ENCODE peak calls at places on chromosomes 3 and 15, in four cellular contexts. One of them, this sample, is unnamed.

GRCh38 chr3:186945255-186945823 is 15.0 kb downstream of the ST6GAL1 start:
- DNase-seq in lower lobe of right lung: peak; percentile 58
- DNase-seq in right cardiac atrium: no peak
- DNase-seq in PC-9: no peak
- DNase-seq in this sample: no peak

GRCh38 chr15:77722759-77723460 is 90.2 kb upstream of the LINGO1 start:
- DNase-seq in lower lobe of right lung: no peak
- DNase-seq in right cardiac atrium: no peak
- DNase-seq in PC-9: no peak
- DNase-seq in this sample: no peak

GRCh38 chr15:26974120-26974780 is 3.3 kb downstream of the GABRG3 start:
- DNase-seq in lower lobe of right lung: no peak
- DNase-seq in right cardiac atrium: no peak
- DNase-seq in PC-9: no peak
- DNase-seq in this sample: peak; percentile 12

GRCh38 chr3:157127831-157128767 is 31.8 kb downstream of the CCNL1 start:
- DNase-seq in lower lobe of right lung: peak; percentile 77
- DNase-seq in right cardiac atrium: peak; percentile 82
- DNase-seq in PC-9: peak; percentile 73
- DNase-seq in this sample: peak; percentile 81

GRCh38 chr3:190848891-190849290 is 13.6 kb downstream of the GMNC start:
- DNase-seq in lower lobe of right lung: no peak
- DNase-seq in right cardiac atrium: no peak
- DNase-seq in PC-9: no peak
- DNase-seq in this sample: no peak

GRCh38 chr3:24521306-24522154 is 26.9 kb upstream of the THRB start:
- DNase-seq in lower lobe of right lung: peak; percentile 74
- DNase-seq in right cardiac atrium: peak; percentile 87
- DNase-seq in PC-9: peak; percentile 51
- DNase-seq in this sample: no peak

GRCh38 chr3:46811615-46812236 is 51.5 kb downstream of the MYL3 start:
- DNase-seq in lower lobe of right lung: peak; percentile 49
- DNase-seq in right cardiac atrium: no peak
- DNase-seq in PC-9: peak; percentile 48
- DNase-seq in this sample: no peak

GRCh38 chr15:89383635-89384604 is 49.3 kb upstream of the POLG start:
- DNase-seq in lower lobe of right lung: no peak
- DNase-seq in right cardiac atrium: peak; percentile 74
- DNase-seq in PC-9: peak; percentile 81
- DNase-seq in this sample: no peak

GRCh38 chr3:116388867-116389385 is 56.4 kb downstream of the LSAMP start:
- DNase-seq in lower lobe of right lung: no peak
- DNase-seq in right cardiac atrium: no peak
- DNase-seq in PC-9: no peak
- DNase-seq in this sample: no peak

GRCh38 chr3:188282871-188283270 is 128.9 kb downstream of the LPP start:
- DNase-seq in lower lobe of right lung: no peak
- DNase-seq in right cardiac atrium: no peak
- DNase-seq in PC-9: no peak
- DNase-seq in this sample: no peak
- H3K27ac ChIP-seq in lower lobe of right lung: no peak overlapping the region
- H3K27ac ChIP-seq in right cardiac atrium: peak overlapping the region; percentile 61
- H3K27ac ChIP-seq in PC-9: no peak overlapping the region
- H3K27ac ChIP-seq in this sample: no peak overlapping the region

GRCh38 chr15:38050988-38051387 is 116.5 kb downstream of the TMCO5A start:
- DNase-seq in lower lobe of right lung: no peak
- DNase-seq in right cardiac atrium: no peak
- DNase-seq in PC-9: no peak
- DNase-seq in this sample: no peak
- H3K27ac ChIP-seq in lower lobe of right lung: no peak overlapping the region
- H3K27ac ChIP-seq in right cardiac atrium: no peak overlapping the region
- H3K27ac ChIP-seq in PC-9: no peak overlapping the region
- H3K27ac ChIP-seq in this sample: peak overlapping the region; percentile 77

GRCh38 chr3:18898911-18899310 is 249.4 kb upstream of the KCNH8 start:
- DNase-seq in lower lobe of right lung: no peak
- DNase-seq in right cardiac atrium: no peak
- DNase-seq in PC-9: no peak
- DNase-seq in this sample: no peak
- H3K27ac ChIP-seq in lower lobe of right lung: no peak overlapping the region
- H3K27ac ChIP-seq in right cardiac atrium: no peak overlapping the region
- H3K27ac ChIP-seq in PC-9: no peak overlapping the region
- H3K27ac ChIP-seq in this sample: no peak overlapping the region

DNA sequence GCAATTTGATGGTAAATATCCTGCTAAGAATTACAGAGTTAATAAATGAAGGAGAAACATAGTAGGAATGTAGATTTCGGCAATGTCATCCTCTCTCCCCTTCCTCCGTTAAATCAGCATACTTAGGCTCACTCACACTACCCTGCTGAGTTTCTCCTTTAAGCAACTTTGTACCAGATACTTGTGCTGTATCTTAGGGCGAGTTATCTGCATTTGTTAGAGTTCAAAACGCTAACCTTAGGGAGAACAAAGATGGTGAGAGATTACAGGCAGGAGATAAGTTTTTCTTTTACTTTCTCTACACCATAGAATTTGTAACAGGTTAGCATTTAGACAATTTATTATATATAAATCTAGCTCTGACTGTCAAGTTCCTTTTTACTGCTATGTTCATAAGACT is 22.0 kb downstream of the SUCNR1 start:
- DNase-seq in lower lobe of right lung: no peak
- DNase-seq in right cardiac atrium: no peak
- DNase-seq in PC-9: no peak
- DNase-seq in this sample: no peak
- H3K27ac ChIP-seq in lower lobe of right lung: no peak overlapping the region
- H3K27ac ChIP-seq in right cardiac atrium: no peak overlapping the region
- H3K27ac ChIP-seq in PC-9: no peak overlapping the region
- H3K27ac ChIP-seq in this sample: no peak overlapping the region

DNA sequence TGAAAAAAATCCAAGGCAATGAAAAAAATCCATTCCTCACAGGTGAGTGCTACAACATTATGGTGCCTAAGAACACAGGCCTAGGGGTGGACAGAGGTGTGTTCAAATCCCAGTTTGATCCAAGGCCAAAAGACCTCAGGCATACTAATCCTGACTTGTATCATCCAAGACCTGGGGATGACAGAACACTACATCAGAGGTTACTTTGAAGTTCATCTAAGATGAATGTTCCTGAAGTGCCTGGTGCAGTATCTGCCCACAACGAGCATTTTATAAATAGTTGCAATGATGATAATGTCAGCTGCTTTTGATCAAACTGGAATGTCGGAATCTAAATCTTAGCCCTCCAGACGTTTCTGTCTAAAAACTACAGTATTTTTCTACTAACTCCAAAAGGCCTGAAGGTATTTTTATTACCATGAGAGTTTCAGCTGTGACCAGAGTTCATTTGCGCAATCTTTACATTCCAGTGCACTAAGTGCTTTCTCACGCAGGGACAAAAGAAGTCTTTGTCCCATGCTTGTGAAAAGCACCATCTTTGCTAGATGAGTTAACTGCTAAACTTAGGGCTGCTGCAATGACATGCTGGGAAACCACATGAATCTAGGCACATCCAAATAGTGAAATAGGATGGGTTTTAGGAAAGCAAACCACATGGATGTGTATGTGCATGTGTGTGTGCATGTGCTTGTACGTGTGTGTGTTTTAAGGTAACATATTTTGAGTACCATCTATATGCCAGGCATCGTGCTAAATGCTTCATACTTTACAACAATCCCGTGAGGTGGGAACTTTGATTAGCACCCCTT is 18.1 kb downstream of the ANXA2 start:
- DNase-seq in lower lobe of right lung: no peak
- DNase-seq in right cardiac atrium: no peak
- DNase-seq in PC-9: peak; percentile 56
- DNase-seq in this sample: no peak
- H3K27ac ChIP-seq in lower lobe of right lung: peak overlapping the region; percentile 42
- H3K27ac ChIP-seq in right cardiac atrium: peak overlapping the region; percentile 87
- H3K27ac ChIP-seq in PC-9: peak overlapping the region; percentile 90
- H3K27ac ChIP-seq in this sample: peak overlapping the region; percentile 100

GRCh38 chr3:17553080-17553479 is 189.4 kb downstream of the TBC1D5 start:
- DNase-seq in lower lobe of right lung: no peak
- DNase-seq in right cardiac atrium: no peak
- DNase-seq in PC-9: no peak
- DNase-seq in this sample: no peak
- H3K27ac ChIP-seq in lower lobe of right lung: no peak overlapping the region
- H3K27ac ChIP-seq in right cardiac atrium: no peak overlapping the region
- H3K27ac ChIP-seq in PC-9: no peak overlapping the region
- H3K27ac ChIP-seq in this sample: no peak overlapping the region

DNA sequence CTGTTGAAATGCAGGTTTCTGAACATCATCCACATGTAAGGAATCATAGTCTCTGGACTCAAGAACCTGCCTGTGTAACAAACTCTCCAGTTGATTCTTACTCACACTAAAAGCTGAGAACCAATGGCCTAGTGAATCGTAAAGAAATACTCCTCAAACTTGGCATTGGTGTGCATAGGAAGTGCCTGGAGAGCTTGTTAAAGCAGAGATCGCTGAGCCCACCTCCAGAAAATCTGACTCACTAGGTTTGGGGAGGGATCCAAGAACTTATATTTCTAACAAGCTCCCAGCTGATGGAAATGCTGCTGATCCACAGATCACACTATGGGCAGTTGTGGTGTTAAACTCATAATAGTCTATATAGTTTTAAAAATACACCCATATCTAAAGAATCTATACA is 55.8 kb upstream of the LMCD1 start:
- DNase-seq in lower lobe of right lung: no peak
- DNase-seq in right cardiac atrium: no peak
- DNase-seq in PC-9: no peak
- DNase-seq in this sample: peak; percentile 39
- H3K27ac ChIP-seq in lower lobe of right lung: peak overlapping the region; percentile 80
- H3K27ac ChIP-seq in right cardiac atrium: no peak overlapping the region
- H3K27ac ChIP-seq in PC-9: no peak overlapping the region
- H3K27ac ChIP-seq in this sample: peak overlapping the region; percentile 70

DNA sequence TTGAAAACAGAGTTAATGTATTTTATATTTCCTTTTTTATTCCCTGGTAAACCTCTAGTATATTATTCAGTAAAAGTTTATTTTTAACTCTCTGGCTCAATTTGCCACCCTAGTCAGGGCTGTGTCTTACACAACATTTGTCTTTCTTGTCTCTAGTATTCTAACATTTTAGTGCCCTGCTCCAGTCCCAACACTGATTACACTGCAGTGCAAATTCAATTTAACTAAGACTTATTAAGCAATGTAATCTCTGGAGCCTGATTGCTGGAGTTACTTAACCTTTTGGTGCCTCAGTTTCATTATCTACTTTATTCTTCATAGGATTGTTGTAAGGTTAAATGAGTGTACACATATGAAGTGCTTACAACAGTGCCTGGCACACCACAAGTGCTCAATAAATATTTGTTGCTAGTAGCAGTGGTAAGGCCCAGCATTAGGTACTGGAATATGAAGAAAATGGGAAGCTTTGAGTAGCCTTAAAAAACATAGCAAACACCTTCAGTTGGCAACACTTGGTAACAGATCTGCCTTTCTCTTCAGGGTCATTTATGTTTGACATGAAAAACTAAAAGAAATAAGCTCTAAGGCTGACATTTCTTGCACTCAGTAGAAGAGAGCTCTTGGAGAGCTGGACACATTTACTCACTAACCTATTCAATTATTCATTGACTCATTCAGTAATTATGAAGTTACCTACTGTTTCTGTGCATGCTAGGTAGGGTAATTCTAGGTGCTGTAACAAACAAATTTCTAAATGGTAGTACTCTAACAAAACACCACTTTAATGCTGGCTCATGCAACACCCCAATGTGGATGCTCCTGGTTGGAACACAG is 364.5 kb upstream of the EPHA3 start:
- DNase-seq in lower lobe of right lung: no peak
- DNase-seq in right cardiac atrium: no peak
- DNase-seq in PC-9: no peak
- DNase-seq in this sample: no peak
- H3K27ac ChIP-seq in lower lobe of right lung: no peak overlapping the region
- H3K27ac ChIP-seq in right cardiac atrium: no peak overlapping the region
- H3K27ac ChIP-seq in PC-9: no peak overlapping the region
- H3K27ac ChIP-seq in this sample: no peak overlapping the region

GRCh38 chr15:87362531-87362930 is 894.0 kb downstream of the NTRK3 start:
- DNase-seq in lower lobe of right lung: no peak
- DNase-seq in right cardiac atrium: no peak
- DNase-seq in PC-9: no peak
- DNase-seq in this sample: no peak
- H3K27ac ChIP-seq in lower lobe of right lung: no peak overlapping the region
- H3K27ac ChIP-seq in right cardiac atrium: no peak overlapping the region
- H3K27ac ChIP-seq in PC-9: no peak overlapping the region
- H3K27ac ChIP-seq in this sample: no peak overlapping the region

DNA sequence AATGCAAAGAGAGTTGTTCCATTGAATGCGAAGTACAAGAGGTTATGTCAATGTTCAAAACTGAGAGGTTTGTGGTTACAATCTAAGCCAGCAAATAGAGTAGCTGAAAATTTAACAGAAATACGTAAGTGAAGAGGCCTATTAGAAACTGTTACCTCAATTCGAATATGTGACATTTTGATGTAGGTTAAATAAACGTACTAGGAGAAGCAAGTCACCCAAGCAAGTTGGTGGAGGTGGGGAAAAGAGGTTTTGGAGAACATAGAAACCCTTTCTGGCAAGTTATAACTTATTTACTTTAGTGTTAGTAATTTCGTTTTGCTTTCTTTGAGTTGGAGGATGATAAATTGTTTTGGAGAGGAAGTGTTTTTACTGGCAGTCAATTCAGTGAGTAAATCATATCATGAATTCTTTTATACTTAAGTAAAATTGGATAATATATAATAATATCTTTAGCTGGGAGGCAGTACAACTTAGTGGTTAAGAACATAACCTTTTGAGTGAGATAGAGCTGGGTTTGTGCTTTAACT is 91.2 kb upstream of the NAALADL2 start:
- DNase-seq in lower lobe of right lung: no peak
- DNase-seq in right cardiac atrium: no peak
- DNase-seq in PC-9: no peak
- DNase-seq in this sample: peak; percentile 31
- H3K27ac ChIP-seq in lower lobe of right lung: no peak overlapping the region
- H3K27ac ChIP-seq in right cardiac atrium: no peak overlapping the region
- H3K27ac ChIP-seq in PC-9: no peak overlapping the region
- H3K27ac ChIP-seq in this sample: peak overlapping the region; percentile 43

This sample was measured in epithelial cell of prostate.